ENCODE peak calls at places on chromosome 16, in seven cellular contexts. C is sigmoid colon; A is mammary epithelial cell; U is effector memory CD4-positive, alpha-beta T cell; O is hepatocyte; D is heart right ventricle; Q is ascending aorta. J is an unnamed sample.

GRCh38 chr16:19375561-19376158 is 42.0 kb upstream of the TMC5 start:
- DNase-seq in C (no peak), A (peak; percentile 21), U (no peak), O (peak; percentile 65), D (peak; percentile 15), Q (no peak), J (peak; percentile 38)

GRCh38 chr16:54546481-54546880 is 259.9 kb upstream of the IRX3 start:
- DNase-seq in C (no peak), A (no peak), U (no peak), O (no peak), D (no peak), Q (no peak), J (no peak)

GRCh38 chr16:72241930-72242329 is 70.0 kb upstream of the PMFBP1 start:
- DNase-seq in C (no peak), A (peak; percentile 48), U (no peak), O (peak; percentile 70), D (no peak), Q (no peak), J (no peak)

GRCh38 chr16:20383106-20384029 is 21.2 kb downstream of the PDILT start:
- DNase-seq in C (peak; percentile 74), A (peak; percentile 30), U (no peak), O (peak; percentile 89), D (no peak), Q (peak; percentile 75), J (peak; percentile 24)

GRCh38 chr16:73356401-73357079 is 308.6 kb upstream of the ZFHX3 start:
- DNase-seq in C (no peak), A (no peak), U (no peak), O (no peak), D (no peak), Q (no peak), J (no peak)

GRCh38 chr16:24753437-24753836 is 24.0 kb downstream of the TNRC6A start:
- DNase-seq in C (no peak), A (no peak), U (no peak), O (no peak), D (no peak), Q (no peak), J (no peak)

GRCh38 chr16:5490499-5490898 is 392.9 kb upstream of the EEF2KMT start:
- DNase-seq in C (no peak), A (no peak), U (no peak), O (peak; percentile 75), D (no peak), Q (no peak), J (no peak)

GRCh38 chr16:1771072-1771863 is at the start of gene NME3:
- DNase-seq in C (peak; percentile 88), A (peak; percentile 38), U (peak; percentile 41), O (peak; percentile 82), D (peak; percentile 85), Q (peak; percentile 86), J (peak; percentile 90)

GRCh38 chr16:12157510-12158093 is 181.1 kb downstream of the SNX29 start:
- DNase-seq in C (no peak), A (no peak), U (no peak), O (no peak), D (no peak), Q (no peak), J (no peak)

GRCh38 chr16:27401768-27402568 is at the start of gene IL21R:
- DNase-seq in C (peak; percentile 69), A (no peak), U (peak; percentile 89), O (no peak), D (peak; percentile 73), Q (peak; percentile 70), J (peak; percentile 87)

GRCh38 chr16:8798535-8799157 is 1.0 kb downstream of the PMM2 start:
- DNase-seq in C (no peak), A (no peak), U (no peak), O (no peak), D (no peak), Q (no peak), J (no peak)

GRCh38 chr16:83005653-83006160 is 378.9 kb downstream of the CDH13 start:
- DNase-seq in C (no peak), A (no peak), U (no peak), O (no peak), D (no peak), Q (no peak), J (no peak)

GRCh38 chr16:11629071-11630030 is 38.9 kb upstream of the SNN start:
- DNase-seq in C (peak; percentile 78), A (no peak), U (no peak), O (no peak), D (no peak), Q (no peak), J (peak; percentile 61)

GRCh38 chr16:4360538-4361021 is 9.5 kb upstream of the PAM16 start:
- DNase-seq in C (no peak), A (no peak), U (no peak), O (no peak), D (peak; percentile 11), Q (no peak), J (no peak)

GRCh38 chr16:75526032-75526790 is 9.7 kb downstream of the CHST5 start:
- DNase-seq in C (no peak), A (no peak), U (no peak), O (no peak), D (no peak), Q (no peak), J (no peak)

GRCh38 chr16:71367243-71367976 is 8.9 kb downstream of the CALB2 start:
- DNase-seq in C (no peak), A (peak; percentile 25), U (no peak), O (peak; percentile 69), D (no peak), Q (no peak), J (peak; percentile 62)

GRCh38 chr16:2785101-2785991 is 2.0 kb downstream of the PRSS33 start:
- DNase-seq in C (peak; percentile 61), A (no peak), U (no peak), O (no peak), D (no peak), Q (peak; percentile 45), J (peak; percentile 53)

GRCh38 chr16:84065536-84066132 is 23.0 kb upstream of the SLC38A8 start:
- DNase-seq in C (no peak), A (peak; percentile 44), U (no peak), O (peak; percentile 74), D (no peak), Q (no peak), J (peak; percentile 24)

GRCh38 chr16:30902070-30902972 is 5.9 kb downstream of the CTF1 start:
- DNase-seq in C (peak; percentile 81), A (peak; percentile 31), U (peak; percentile 19), O (peak; percentile 90), D (peak; percentile 79), Q (peak; percentile 80), J (peak; percentile 42)

GRCh38 chr16:31298958-31299357 is 39.2 kb downstream of the ITGAM start:
- DNase-seq in C (no peak), A (no peak), U (no peak), O (no peak), D (no peak), Q (no peak), J (no peak)

GRCh38 chr16:68086336-68086821 is 1.2 kb downstream of the NFATC3 start:
- DNase-seq in C (no peak), A (peak; percentile 52), U (no peak), O (no peak), D (no peak), Q (no peak), J (no peak)

GRCh38 chr16:4053663-4054479 is 62.4 kb downstream of the ADCY9 start:
- DNase-seq in C (peak; percentile 85), A (peak; percentile 55), U (no peak), O (peak; percentile 16), D (peak; percentile 52), Q (peak; percentile 91), J (peak; percentile 55)

GRCh38 chr16:55155815-55156214 is 168.2 kb upstream of the IRX6 start:
- DNase-seq in C (no peak), A (no peak), U (no peak), O (no peak), D (no peak), Q (no peak), J (no peak)

GRCh38 chr16:89729293-89729692 is 8.0 kb downstream of the ZNF276 start:
- DNase-seq in C (no peak), A (no peak), U (no peak), O (no peak), D (no peak), Q (no peak), J (no peak)
- H3K4me1 ChIP-seq in C (peaks cover under 1% of the 10 kb centered on the region), A (no peaks in the 10 kb centered on the region), U (peaks cover 54% of the 10 kb centered on the region), O (no peaks in the 10 kb centered on the region), D (peaks cover 4% of the 10 kb centered on the region), Q (no peaks in the 10 kb centered on the region), J (peaks cover under 1% of the 10 kb centered on the region)

GRCh38 chr16:78102865-78103264 is 3.4 kb downstream of the WWOX start:
- DNase-seq in C (no peak), A (no peak), U (no peak), O (no peak), D (no peak), Q (no peak), J (no peak)
- H3K27ac ChIP-seq in C (no peak overlapping the region), A (no peak overlapping the region), U (no peak overlapping the region), O (no peak overlapping the region), D (no peak overlapping the region), Q (no peak overlapping the region), J (no peak overlapping the region)

DNA sequence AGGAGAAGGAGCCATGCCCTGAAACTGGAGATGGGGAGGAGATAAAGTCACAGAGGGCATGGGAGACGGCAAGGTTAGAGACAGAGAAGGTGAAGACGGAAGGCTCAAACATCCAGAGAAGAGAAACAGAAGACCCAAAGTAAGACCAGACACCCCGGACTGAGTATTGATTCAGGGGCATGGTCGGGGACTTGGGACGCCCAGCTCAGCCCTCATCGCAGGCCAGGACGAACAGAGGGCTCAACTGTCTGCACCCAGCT is 1.1 kb downstream of the XYLT1 start:
- DNase-seq in C (no peak), A (no peak), U (no peak), O (no peak), D (no peak), Q (no peak), J (no peak)
- H3K4me3 ChIP-seq in C (peak overlapping the region; percentile 87), A (peak overlapping the region; percentile 65), U (peak overlapping the region; percentile 82), O (peak overlapping the region; percentile 83), D (peak overlapping the region; percentile 61), Q (peak overlapping the region; percentile 92), J (peak overlapping the region; percentile 70)

DNA sequence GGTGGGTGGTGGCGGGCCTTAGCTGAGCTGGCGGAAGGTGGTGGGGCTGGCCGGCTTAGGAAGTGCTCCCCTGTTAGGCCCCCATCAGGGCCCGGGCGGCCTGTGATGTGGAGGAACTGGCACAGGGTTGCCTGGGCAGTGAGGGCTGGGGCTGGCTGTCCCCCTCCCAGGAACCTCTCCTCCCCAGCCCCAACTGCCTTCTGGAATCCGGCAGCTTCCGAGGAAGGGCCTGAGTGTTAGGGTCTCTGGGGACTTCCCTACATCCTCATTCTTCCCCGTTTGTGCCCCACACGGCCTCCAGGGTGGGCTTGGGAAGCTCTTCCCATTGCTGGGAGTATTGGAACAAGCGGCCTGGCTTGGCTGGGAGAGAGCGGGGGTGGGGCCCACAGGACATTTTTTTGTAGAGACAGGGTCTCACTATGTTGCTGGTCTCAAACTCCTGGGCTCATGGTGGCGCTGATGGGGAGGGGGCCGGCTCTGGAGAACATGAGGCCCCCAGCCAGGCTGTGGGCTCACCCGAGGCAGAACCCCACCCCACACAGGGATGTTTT is 89.9 kb upstream of the CIBAR2 start:
- DNase-seq in C (no peak), A (no peak), U (no peak), O (no peak), D (no peak), Q (no peak), J (no peak)
- H3K4me1 ChIP-seq in C (peaks cover 83% of the 10 kb centered on the region), A (peaks cover 6% of the 10 kb centered on the region), U (no peaks in the 10 kb centered on the region), O (peaks cover 84% of the 10 kb centered on the region), D (peaks cover 21% of the 10 kb centered on the region), Q (peaks cover 35% of the 10 kb centered on the region), J (no peaks in the 10 kb centered on the region)